ENCODE peak calls at places on chromosomes 12 and 14, in eight cellular contexts. O is OCI-LY7; L is GM23248; C is hepatocyte; I is CD4-positive, alpha-beta memory T cell; T is heart right ventricle; W is cardiac muscle cell; R is small intestine. M is an unnamed sample. For H3K9me3, the result is how much of the 10 kb centered on the place peaks cover.

GRCh38 chr12:110451263-110451662 is 1.1 kb upstream of the ARPC3 start:
- DNase-seq in I (no peak), C (no peak), R (no peak), W (no peak), L (no peak), T (no peak), O (no peak), M (no peak)

GRCh38 chr12:43436597-43436996 is 115.4 kb downstream of the ADAMTS20 start:
- DNase-seq in O (no peak), L (no peak), I (no peak), C (no peak), W (no peak), R (no peak), T (no peak), M (no peak)

GRCh38 chr12:120687570-120688289 is 781 bp downstream of the MLEC start:
- DNase-seq in C (peak), T (no peak), O (peak), I (peak), L (peak), W (peak), R (peak), M (peak)

GRCh38 chr14:70709726-70710382 is 68.1 kb downstream of the TTC9 start:
- DNase-seq in L (no peak), W (no peak), T (no peak), R (no peak), C (no peak), O (no peak), I (no peak), M (no peak)

GRCh38 chr14:91249841-91250616 is 5.5 kb upstream of the GPR68 start:
- DNase-seq in T (no peak), I (peak), W (no peak), O (peak), R (peak), C (peak), L (peak), M (no peak)

GRCh38 chr12:19239046-19239445 is 109.5 kb downstream of the PLEKHA5 start:
- DNase-seq in I (no peak), L (no peak), O (no peak), R (no peak), T (no peak), C (no peak), W (no peak), M (no peak)

GRCh38 chr12:49954863-49955830 is 4.6 kb downstream of the AQP2 start:
- DNase-seq in R (no peak), C (no peak), O (no peak), I (no peak), L (peak), W (no peak), T (no peak), M (no peak)

GRCh38 chr12:113822986-113823385 is 143.1 kb downstream of the RBM19 start:
- DNase-seq in R (no peak), W (no peak), I (no peak), C (no peak), L (no peak), O (no peak), T (no peak), M (no peak)

GRCh38 chr12:65463082-65463481 is 184.6 kb downstream of the MSRB3 start:
- DNase-seq in W (no peak), O (no peak), R (no peak), L (no peak), C (no peak), T (no peak), I (no peak), M (no peak)

GRCh38 chr12:58028294-58028693 is 86.9 kb downstream of the ATP23 start:
- DNase-seq in O (no peak), C (no peak), R (no peak), T (no peak), W (no peak), L (no peak), I (no peak), M (no peak)

GRCh38 chr12:58032156-58032555 is 90.8 kb downstream of the ATP23 start:
- DNase-seq in L (no peak), R (no peak), I (no peak), W (no peak), C (no peak), T (no peak), O (no peak), M (no peak)

GRCh38 chr12:58033831-58034230 is 92.5 kb downstream of the ATP23 start:
- DNase-seq in L (no peak), W (no peak), R (no peak), T (no peak), O (no peak), C (no peak), I (no peak), M (no peak)

GRCh38 chr12:58029260-58029659 is 87.9 kb downstream of the ATP23 start:
- DNase-seq in I (no peak), L (no peak), W (no peak), T (no peak), C (no peak), O (no peak), R (no peak), M (no peak)

GRCh38 chr12:58030566-58031279 is 89.4 kb downstream of the ATP23 start:
- DNase-seq in O (no peak), I (no peak), T (no peak), L (peak), C (no peak), W (no peak), R (no peak), M (no peak)
- H3K9me3 ChIP-seq in O (under half), I (under half), T (under half), L (under half), C (under half), W (under half), R (under half), M (under half)

DNA sequence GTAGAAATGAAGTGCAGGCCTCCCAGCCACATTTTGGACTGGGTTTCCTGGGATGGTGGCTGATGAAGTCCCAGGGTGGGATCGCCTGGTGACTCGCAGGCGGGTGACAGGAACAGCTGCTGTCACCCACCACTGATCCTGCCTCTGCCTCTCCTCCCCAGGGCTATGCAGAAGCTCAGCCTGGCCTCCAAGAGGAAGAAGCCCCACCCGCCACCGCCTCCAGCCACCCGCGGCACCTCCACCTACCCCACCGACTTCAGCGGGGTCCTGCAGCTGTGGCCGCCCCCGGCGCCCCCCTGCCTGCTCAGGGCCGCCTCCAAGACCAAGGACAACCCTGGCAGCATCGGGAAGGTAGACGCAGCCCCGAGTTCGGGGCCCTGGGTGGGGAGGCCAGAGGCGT is 28.3 kb downstream of the KIF26A start:
- DNase-seq in T (no peak), O (no peak), R (no peak), I (no peak), L (no peak), W (no peak), C (no peak), M (no peak)
- H3K9me3 ChIP-seq in T (under half), O (under half), R (under half), I (under half), L (under half), W (under half), C (under half), M (under half)

DNA sequence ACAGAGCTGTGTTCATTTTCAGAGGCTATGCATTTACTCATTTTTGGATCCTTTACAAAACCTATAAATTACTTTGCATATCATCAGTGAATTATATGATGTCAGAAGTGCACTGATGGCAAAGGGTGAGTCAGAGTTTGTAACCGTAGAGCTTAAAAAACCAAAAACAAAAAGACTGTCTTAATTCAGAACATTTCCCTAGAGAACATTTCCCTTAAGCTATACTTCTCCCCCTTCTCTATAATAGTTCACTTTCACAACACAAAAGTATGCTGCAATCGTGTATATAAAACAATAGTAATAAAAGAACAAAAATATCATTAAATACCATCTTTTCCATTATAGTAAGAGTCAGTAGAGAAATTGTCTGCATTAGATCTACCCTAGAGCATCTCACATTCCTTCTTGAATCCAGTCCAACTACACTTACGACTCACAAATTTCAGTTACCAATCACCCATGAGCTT is 934.9 kb downstream of the LRFN5 start:
- DNase-seq in T (no peak), O (no peak), L (peak), I (no peak), R (no peak), C (no peak), W (no peak), M (no peak)
- H3K9me3 ChIP-seq in T (under half), O (under half), L (under half), I (under half), R (under half), C (under half), W (under half), M (under half)

GRCh38 chr14:19878029-19878642 is 3.2 kb downstream of the OR4K2 start:
- DNase-seq in L (peak), W (no peak), T (no peak), O (peak), R (peak), I (no peak), C (no peak), M (no peak)

GRCh38 chr14:19874842-19875241 is at the start of gene OR4K2:
- DNase-seq in C (no peak), R (no peak), O (no peak), L (no peak), W (no peak), T (no peak), I (no peak), M (no peak)

DNA sequence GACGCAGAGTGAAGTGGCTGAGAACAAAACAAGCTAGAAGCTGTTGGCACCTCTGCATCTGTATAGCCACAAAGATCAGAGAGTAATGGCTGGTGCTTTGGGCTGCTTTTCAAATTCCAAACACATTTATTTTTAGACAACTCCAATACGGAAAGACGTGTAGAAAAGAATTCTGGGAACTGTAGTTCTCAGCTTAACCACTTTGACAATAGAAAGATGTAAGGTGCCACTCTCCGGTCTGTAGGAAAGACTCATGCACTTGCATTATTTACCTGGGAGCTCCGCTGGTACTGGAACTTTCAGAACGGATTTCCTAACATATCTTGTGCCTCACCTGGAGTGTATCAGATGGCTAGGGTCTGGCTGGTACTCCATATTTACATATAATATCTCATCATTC is 1.8 kb upstream of the OR4K2 start:
- DNase-seq in T (no peak), O (no peak), L (no peak), I (no peak), W (no peak), C (no peak), R (no peak), M (no peak)
- H3K9me3 ChIP-seq in T (under half), O (under half), L (under half), I (under half), W (under half), C (under half), R (under half), M (under half)

GRCh38 chr14:87457727-87458126 is 535.3 kb downstream of the GALC start:
- DNase-seq in O (no peak), C (no peak), I (no peak), R (no peak), W (no peak), L (no peak), T (no peak), M (no peak)
- H3K9me3 ChIP-seq in O (under half), C (under half), I (under half), R (under half), W (under half), L (under half), T (under half), M (under half)

M was measured in T-helper 17 cell.